ENCODE peak calls at places on chromosomes 3 and 15, in seven cellular contexts. W, O, S, A, G, K and R are unnamed samples.

GRCh38 chr3:46713048-46713897 is 4.4 kb downstream of the PRSS50 start:
- DNase-seq in W (no peak), O (no peak), S (no peak), A (no peak), G (no peak), K (no peak), R (no peak)

GRCh38 chr3:161104561-161105551 is at the start of gene B3GALNT1:
- DNase-seq in W (peak), O (no peak), S (peak), A (peak), G (peak), K (peak), R (peak)

GRCh38 chr15:29471757-29472156 is 202.1 kb upstream of the NSMCE3 start:
- DNase-seq in W (no peak), O (no peak), S (no peak), A (no peak), G (no peak), K (no peak), R (no peak)

GRCh38 chr3:183581496-183582155 is 26.1 kb upstream of the KLHL6 start:
- DNase-seq in W (no peak), O (no peak), S (no peak), A (no peak), G (no peak), K (no peak), R (no peak)

GRCh38 chr3:171113716-171114115 is 87.2 kb upstream of the SLC2A2 start:
- DNase-seq in W (no peak), O (no peak), S (no peak), A (no peak), G (no peak), K (no peak), R (no peak)

GRCh38 chr15:38440353-38441129 is 13.4 kb upstream of the FAM98B start:
- DNase-seq in W (peak), O (no peak), S (no peak), A (no peak), G (peak), K (peak), R (peak)

GRCh38 chr3:55191911-55192787 is 264.3 kb upstream of the LRTM1 start:
- DNase-seq in W (no peak), O (no peak), S (no peak), A (no peak), G (no peak), K (no peak), R (no peak)

GRCh38 chr3:141663993-141664392 is 74.1 kb upstream of the RNF7 start:
- DNase-seq in W (no peak), O (no peak), S (no peak), A (no peak), G (no peak), K (no peak), R (no peak)

GRCh38 chr15:90035835-90036220 is 34.7 kb downstream of the ZNF710 start:
- DNase-seq in W (no peak), O (no peak), S (no peak), A (no peak), G (no peak), K (no peak), R (no peak)